ENCODE peak calls at places on chromosomes 6 and 20, in six cellular contexts. J is putamen; L is stimulated activated CD8-positive, alpha-beta memory T cell treated with anti-CD3 and anti-CD28 coated beads, Interleukin-15, amount 100 ng/mL, for 24 hours; B is GF-D8; Y is NCI-H1092 treated with DMSO at 0.1 percent for 48 hours; C is SW480. M is an unnamed sample.

GRCh38 chr6:71419954-71420692 is 131.5 kb downstream of the OGFRL1 start:
- DNase-seq in J (peak; percentile 42), L (no peak), B (no peak), Y (no peak), C (no peak), M (peak; percentile 24)

GRCh38 chr6:16518265-16518664 is 243.0 kb downstream of the ATXN1 start:
- DNase-seq in J (no peak), L (no peak), B (no peak), Y (no peak), C (no peak), M (no peak)

GRCh38 chr6:144335914-144336313 is 50.8 kb downstream of the UTRN start:
- DNase-seq in J (no peak), L (no peak), B (no peak), Y (no peak), C (peak; percentile 85), M (no peak)

GRCh38 chr20:50831605-50832004 is 36.7 kb downstream of the BCAS4 start:
- DNase-seq in J (peak; percentile 23), L (no peak), B (no peak), Y (no peak), C (no peak), M (no peak)

GRCh38 chr6:163793584-163793983 is 379.1 kb downstream of the QKI start:
- DNase-seq in J (peak; percentile 36), L (no peak), B (no peak), Y (no peak), C (peak; percentile 25), M (no peak)

GRCh38 chr6:50840112-50840813 is 21.6 kb downstream of the TFAP2B start:
- DNase-seq in J (no peak), L (no peak), B (no peak), Y (no peak), C (no peak), M (no peak)

GRCh38 chr20:258963-259362 is 1.4 kb downstream of the DEFB132 start:
- DNase-seq in J (no peak), L (no peak), B (no peak), Y (no peak), C (peak; percentile 54), M (peak; percentile 21)

GRCh38 chr6:40947876-40948514 is 91.0 kb downstream of the UNC5CL start:
- DNase-seq in J (no peak), L (no peak), B (no peak), Y (no peak), C (no peak), M (no peak)

GRCh38 chr20:33693741-33694645 is 7.8 kb upstream of the E2F1 start:
- DNase-seq in J (peak; percentile 86), L (no peak), B (no peak), Y (peak; percentile 44), C (no peak), M (peak; percentile 69)

GRCh38 chr20:47011984-47012383 is 117.3 kb downstream of the EYA2 start:
- DNase-seq in J (no peak), L (no peak), B (no peak), Y (no peak), C (no peak), M (no peak)

GRCh38 chr20:54040528-54040927 is 29.9 kb downstream of the BCAS1 start:
- DNase-seq in J (no peak), L (no peak), B (no peak), Y (no peak), C (no peak), M (no peak)

GRCh38 chr6:157774153-157775135 is 48.6 kb upstream of the SNX9 start:
- DNase-seq in J (no peak), L (no peak), B (no peak), Y (no peak), C (no peak), M (no peak)

GRCh38 chr6:106745396-106745795 is 116.0 kb downstream of the QRSL1 start:
- DNase-seq in J (no peak), L (no peak), B (no peak), Y (peak; percentile 69), C (no peak), M (no peak)

GRCh38 chr20:62741191-62741676 is 32.6 kb downstream of the NTSR1 start:
- DNase-seq in J (no peak), L (no peak), B (no peak), Y (no peak), C (peak; percentile 75), M (no peak)

GRCh38 chr20:57229490-57229889 is 37.0 kb downstream of the BMP7 start:
- DNase-seq in J (no peak), L (no peak), B (no peak), Y (no peak), C (no peak), M (no peak)

GRCh38 chr6:163751032-163751525 is 336.6 kb downstream of the QKI start:
- DNase-seq in J (no peak), L (no peak), B (no peak), Y (no peak), C (peak; percentile 50), M (no peak)

GRCh38 chr6:147782302-147782701 is 273.8 kb downstream of the SAMD5 start:
- DNase-seq in J (no peak), L (no peak), B (no peak), Y (no peak), C (no peak), M (peak; percentile 3)

GRCh38 chr6:217048-217659 is 75.1 kb upstream of the DUSP22 start:
- DNase-seq in J (no peak), L (no peak), B (no peak), Y (no peak), C (no peak), M (no peak)

GRCh38 chr6:87066449-87067288 is 28.2 kb downstream of the CGA start:
- DNase-seq in J (peak; percentile 34), L (no peak), B (peak; percentile 10), Y (peak; percentile 14), C (peak; percentile 45), M (peak; percentile 64)

GRCh38 chr20:57811373-57812020 is 101.7 kb upstream of the PMEPA1 start:
- DNase-seq in J (no peak), L (no peak), B (no peak), Y (no peak), C (peak; percentile 26), M (no peak)

GRCh38 chr20:840503-840857 is 7.0 kb downstream of the FAM110A start:
- DNase-seq in J (no peak), L (no peak), B (no peak), Y (no peak), C (no peak), M (no peak)

GRCh38 chr6:40723967-40724366 is 136.8 kb upstream of the LRFN2 start:
- DNase-seq in J (no peak), L (no peak), B (no peak), Y (no peak), C (no peak), M (no peak)

M was measured in COR-L47.